ENCODE peak calls at places on chromosomes 13 and 19, in five cellular contexts. K is retina; C is nephron progenitor cell; N is anterior cingulate cortex; X is activated gamma-delta T cell treated with anti-CD3 and anti-CD28 coated beads, Interleukin-2, amount 50 U/mL, for 16 hours. P is an unnamed sample.

GRCh38 chr19:23916991-23917390 is 2.3 kb downstream of the ZNF726 start:
- DNase-seq in N (no peak), K (no peak), X (no peak), C (no peak), P (no peak)

GRCh38 chr19:53868091-53868891 is 608 bp downstream of the MYADM start:
- DNase-seq in K (peak), N (no peak), X (no peak), C (peak), P (peak)

GRCh38 chr19:45130888-45131615 is 29.7 kb downstream of the NKPD1 start:
- DNase-seq in C (peak), K (no peak), X (no peak), N (peak), P (no peak)

GRCh38 chr19:18496167-18496979 is 25.5 kb downstream of the ELL start:
- DNase-seq in N (no peak), K (no peak), X (peak), C (no peak), P (peak)

GRCh38 chr19:8311461-8312260 is 3.5 kb upstream of the CD320 start:
- DNase-seq in N (no peak), X (no peak), K (no peak), C (no peak), P (peak)

GRCh38 chr19:13633109-13633508 is 126.8 kb upstream of the CACNA1A start:
- DNase-seq in X (no peak), C (peak), N (no peak), K (peak), P (no peak)

GRCh38 chr19:45349430-45349941 is 8.9 kb downstream of the KLC3 start:
- DNase-seq in C (no peak), N (no peak), K (no peak), X (no peak), P (no peak)

GRCh38 chr13:40236566-40237168 is 429.8 kb downstream of the FOXO1 start:
- DNase-seq in X (no peak), K (no peak), C (no peak), N (no peak), P (no peak)

GRCh38 chr13:76148926-76149325 is 512.8 kb downstream of the LMO7 start:
- DNase-seq in C (no peak), X (no peak), K (no peak), N (no peak), P (no peak)

GRCh38 chr19:2524840-2525723 is 49.2 kb downstream of the GADD45B start:
- DNase-seq in X (no peak), N (peak), K (no peak), C (no peak), P (peak)

GRCh38 chr13:110560606-110561334 is 752 bp downstream of the RAB20 start:
- DNase-seq in X (no peak), K (no peak), C (no peak), N (no peak), P (no peak)

GRCh38 chr19:1649706-1650626 is 2.4 kb downstream of the TCF3 start:
- DNase-seq in X (no peak), K (no peak), N (no peak), C (no peak), P (no peak)

GRCh38 chr13:24627864-24628418 is 52.3 kb upstream of the ATP12A start:
- DNase-seq in N (no peak), X (no peak), C (no peak), K (no peak), P (no peak)

GRCh38 chr19:30743702-30744101 is 371.5 kb downstream of the ZNF536 start:
- DNase-seq in C (no peak), K (no peak), N (no peak), X (no peak), P (no peak)

GRCh38 chr13:42113478-42113877 is 65.0 kb downstream of the DGKH start:
- DNase-seq in X (no peak), N (no peak), K (no peak), C (no peak), P (no peak)

GRCh38 chr19:677601-678380 is 1.6 kb downstream of the FSTL3 start:
- DNase-seq in K (no peak), N (no peak), X (no peak), C (no peak), P (no peak)